ENCODE peak calls at places on chromosomes 13 and 19, in six cellular contexts. One of them, this sample, is unnamed.

GRCh38 chr19:31261651-31262331 is 87.4 kb downstream of the TSHZ3 start:
- DNase-seq in cardiac fibroblast: peak; percentile 39
- DNase-seq in esophagus squamous epithelium: no peak
- DNase-seq in uterus: no peak
- DNase-seq in endothelial cell: no peak
- DNase-seq in body of pancreas: no peak
- DNase-seq in this sample: no peak

GRCh38 chr13:54029226-54029625 is 1000.6 kb downstream of the OLFM4 start:
- DNase-seq in cardiac fibroblast: no peak
- DNase-seq in esophagus squamous epithelium: no peak
- DNase-seq in uterus: no peak
- DNase-seq in endothelial cell: no peak
- DNase-seq in body of pancreas: no peak
- DNase-seq in this sample: no peak

GRCh38 chr19:54684537-54684936 is 21.8 kb downstream of the LILRB4 start:
- DNase-seq in cardiac fibroblast: no peak
- DNase-seq in esophagus squamous epithelium: no peak
- DNase-seq in uterus: no peak
- DNase-seq in endothelial cell: no peak
- DNase-seq in body of pancreas: no peak
- DNase-seq in this sample: no peak

GRCh38 chr19:48403606-48404005 is 10.1 kb downstream of the GRIN2D start:
- DNase-seq in cardiac fibroblast: peak; percentile 75
- DNase-seq in esophagus squamous epithelium: no peak
- DNase-seq in uterus: no peak
- DNase-seq in endothelial cell: no peak
- DNase-seq in body of pancreas: peak; percentile 59
- DNase-seq in this sample: no peak

GRCh38 chr19:55902080-55902751 is 29.9 kb downstream of the NLRP13 start:
- DNase-seq in cardiac fibroblast: no peak
- DNase-seq in esophagus squamous epithelium: no peak
- DNase-seq in uterus: no peak
- DNase-seq in endothelial cell: no peak
- DNase-seq in body of pancreas: no peak
- DNase-seq in this sample: no peak

GRCh38 chr19:15885919-15886318 is 12.0 kb downstream of the CYP4F2 start:
- DNase-seq in cardiac fibroblast: no peak
- DNase-seq in esophagus squamous epithelium: no peak
- DNase-seq in uterus: no peak
- DNase-seq in endothelial cell: no peak
- DNase-seq in body of pancreas: no peak
- DNase-seq in this sample: no peak

GRCh38 chr19:44003461-44004134 is 841 bp downstream of the ZNF230 start:
- DNase-seq in cardiac fibroblast: peak; percentile 14
- DNase-seq in esophagus squamous epithelium: no peak
- DNase-seq in uterus: no peak
- DNase-seq in endothelial cell: no peak
- DNase-seq in body of pancreas: no peak
- DNase-seq in this sample: no peak

GRCh38 chr19:49421039-49421877 is 2.0 kb downstream of the PTH2 start:
- DNase-seq in cardiac fibroblast: peak; percentile 75
- DNase-seq in esophagus squamous epithelium: no peak
- DNase-seq in uterus: peak; percentile 52
- DNase-seq in endothelial cell: peak; percentile 69
- DNase-seq in body of pancreas: peak; percentile 67
- DNase-seq in this sample: peak; percentile 65

GRCh38 chr19:34215666-34216038 is 38.7 kb upstream of the GARRE1 start:
- DNase-seq in cardiac fibroblast: no peak
- DNase-seq in esophagus squamous epithelium: no peak
- DNase-seq in uterus: no peak
- DNase-seq in endothelial cell: no peak
- DNase-seq in body of pancreas: no peak
- DNase-seq in this sample: no peak
- TF ChIP-seq CTCF in cardiac fibroblast: no peak
- TF ChIP-seq CTCF in esophagus squamous epithelium: no peak
- TF ChIP-seq CTCF in uterus: no peak
- TF ChIP-seq CTCF in endothelial cell: no peak
- TF ChIP-seq CTCF in body of pancreas: no peak
- TF ChIP-seq CTCF in this sample: no peak

DNA sequence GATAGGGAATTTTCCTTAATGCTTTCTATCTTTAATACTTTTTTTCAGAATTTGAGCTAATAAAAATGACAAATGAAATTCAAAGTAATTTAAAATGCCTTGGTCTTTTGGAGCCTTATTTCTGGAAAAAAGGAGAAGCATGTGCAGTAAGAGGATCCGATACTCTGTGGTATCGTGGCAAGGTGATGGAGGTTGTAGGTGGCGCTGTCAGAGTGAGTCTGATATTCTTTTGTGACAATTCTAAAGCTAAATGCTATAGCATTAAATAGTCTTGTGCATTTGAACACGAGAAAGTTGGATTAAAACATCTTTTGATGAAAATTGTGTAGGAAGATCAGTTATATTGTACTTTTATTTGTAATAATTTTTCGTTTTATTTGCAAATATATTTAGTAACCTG is 95.0 kb downstream of the RNF17 start:
- DNase-seq in cardiac fibroblast: no peak
- DNase-seq in esophagus squamous epithelium: no peak
- DNase-seq in uterus: no peak
- DNase-seq in endothelial cell: no peak
- DNase-seq in body of pancreas: no peak
- DNase-seq in this sample: no peak
- TF ChIP-seq CTCF in cardiac fibroblast: no peak
- TF ChIP-seq CTCF in esophagus squamous epithelium: no peak
- TF ChIP-seq CTCF in uterus: no peak
- TF ChIP-seq CTCF in endothelial cell: no peak
- TF ChIP-seq CTCF in body of pancreas: no peak
- TF ChIP-seq CTCF in this sample: no peak

DNA sequence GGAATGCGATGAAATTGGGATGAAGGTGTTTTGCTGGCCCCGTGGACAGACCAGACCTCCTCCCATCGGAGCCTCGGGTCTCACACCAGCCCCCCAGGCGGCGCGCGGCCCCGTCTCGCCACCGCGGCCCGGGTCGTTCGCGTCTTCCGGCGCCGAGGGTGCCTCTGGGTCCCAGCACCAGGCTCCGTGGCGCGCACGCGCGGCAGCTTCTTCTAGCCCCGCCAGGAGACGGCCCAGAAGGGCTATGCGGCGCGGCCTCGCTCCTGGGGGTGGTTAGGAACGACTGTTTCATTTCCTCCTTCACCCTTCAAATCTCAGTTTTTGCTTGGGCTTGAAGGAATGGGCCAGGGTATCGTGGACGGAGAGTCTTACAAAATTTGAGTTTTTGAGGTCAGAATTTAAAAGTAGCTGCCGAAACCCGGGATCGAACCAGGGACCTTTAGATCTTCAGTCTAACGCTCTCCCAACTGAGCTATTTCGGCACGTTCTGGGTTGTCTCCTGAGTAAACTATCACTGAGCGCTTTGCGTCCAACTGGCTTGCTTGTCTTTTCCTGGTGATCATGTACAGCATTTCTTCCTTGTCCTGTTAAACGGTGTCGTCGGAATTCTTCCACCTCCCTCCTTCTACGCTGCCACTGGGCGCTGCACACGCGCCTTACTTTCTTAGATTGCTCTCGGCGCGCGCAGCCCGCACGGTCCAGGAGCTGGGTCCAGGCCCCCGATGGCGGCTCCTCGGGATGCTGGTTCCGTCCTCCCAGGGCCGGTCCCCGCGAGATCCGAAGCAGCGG is 46.5 kb downstream of the TGDS start:
- DNase-seq in cardiac fibroblast: peak; percentile 97
- DNase-seq in esophagus squamous epithelium: peak; percentile 50
- DNase-seq in uterus: peak; percentile 92
- DNase-seq in endothelial cell: peak; percentile 82
- DNase-seq in body of pancreas: peak; percentile 93
- DNase-seq in this sample: peak; percentile 82
- TF ChIP-seq CTCF in cardiac fibroblast: no peak
- TF ChIP-seq CTCF in esophagus squamous epithelium: no peak
- TF ChIP-seq CTCF in uterus: no peak
- TF ChIP-seq CTCF in endothelial cell: no peak
- TF ChIP-seq CTCF in body of pancreas: no peak
- TF ChIP-seq CTCF in this sample: no peak

GRCh38 chr13:110925023-110925608 is 10.2 kb upstream of the ANKRD10 start:
- DNase-seq in cardiac fibroblast: no peak
- DNase-seq in esophagus squamous epithelium: no peak
- DNase-seq in uterus: no peak
- DNase-seq in endothelial cell: peak; percentile 30
- DNase-seq in body of pancreas: no peak
- DNase-seq in this sample: no peak
- TF ChIP-seq CTCF in cardiac fibroblast: no peak
- TF ChIP-seq CTCF in esophagus squamous epithelium: no peak
- TF ChIP-seq CTCF in uterus: peak; percentile 29
- TF ChIP-seq CTCF in endothelial cell: peak; percentile 31
- TF ChIP-seq CTCF in body of pancreas: no peak
- TF ChIP-seq CTCF in this sample: peak; percentile 42

GRCh38 chr13:20033486-20033885 is 75.0 kb downstream of the ZMYM2 start:
- DNase-seq in cardiac fibroblast: no peak
- DNase-seq in esophagus squamous epithelium: no peak
- DNase-seq in uterus: no peak
- DNase-seq in endothelial cell: no peak
- DNase-seq in body of pancreas: no peak
- DNase-seq in this sample: no peak

GRCh38 chr13:20037908-20038307 is 79.4 kb downstream of the ZMYM2 start:
- DNase-seq in cardiac fibroblast: no peak
- DNase-seq in esophagus squamous epithelium: no peak
- DNase-seq in uterus: no peak
- DNase-seq in endothelial cell: no peak
- DNase-seq in body of pancreas: no peak
- DNase-seq in this sample: no peak

DNA sequence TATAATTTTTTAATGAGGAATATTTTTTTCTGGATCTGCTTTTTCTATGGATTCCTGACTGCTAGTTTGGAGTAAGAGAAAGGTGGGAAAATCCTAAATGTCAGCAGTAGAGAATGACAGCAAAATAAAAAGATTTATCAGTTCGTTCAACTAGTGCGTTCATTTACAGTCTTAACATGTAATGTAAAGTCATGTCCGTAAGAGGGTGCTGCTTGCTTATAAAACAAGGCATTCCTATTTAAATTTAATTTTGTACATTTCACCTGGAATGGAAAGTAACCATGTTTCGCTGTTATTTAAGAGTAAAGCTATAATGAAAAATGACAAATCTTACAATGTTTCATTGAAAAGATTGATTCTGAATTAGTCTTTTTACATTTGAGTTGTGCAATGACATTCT is 76.6 kb downstream of the ZMYM2 start:
- DNase-seq in cardiac fibroblast: peak; percentile 19
- DNase-seq in esophagus squamous epithelium: no peak
- DNase-seq in uterus: no peak
- DNase-seq in endothelial cell: no peak
- DNase-seq in body of pancreas: no peak
- DNase-seq in this sample: no peak
- TF ChIP-seq CTCF in cardiac fibroblast: peak; percentile 17
- TF ChIP-seq CTCF in esophagus squamous epithelium: no peak
- TF ChIP-seq CTCF in uterus: no peak
- TF ChIP-seq CTCF in endothelial cell: no peak
- TF ChIP-seq CTCF in body of pancreas: peak; percentile 33
- TF ChIP-seq CTCF in this sample: no peak